ENCODE peak calls at places on chromosome 17, in four cellular contexts. T, U, Z and F are unnamed samples.

GRCh38 chr17:49523706-49524472 is 28.8 kb downstream of the NGFR start:
- DNase-seq in Z (peak; percentile 29), U (no peak), T (peak; percentile 29), F (no peak)

GRCh38 chr17:49862781-49863331 is 15.0 kb upstream of the TAC4 start:
- DNase-seq in Z (no peak), T (no peak), U (peak; percentile 22), F (no peak)

GRCh38 chr17:6843241-6843890 is 11.8 kb upstream of the TEKT1 start:
- DNase-seq in U (peak; percentile 69), T (peak; percentile 30), Z (peak; percentile 80), F (no peak)

GRCh38 chr17:67992541-67993152 is 3.6 kb downstream of the C17orf58 start:
- DNase-seq in Z (peak; percentile 19), T (no peak), U (peak; percentile 5), F (peak; percentile 52)

GRCh38 chr17:9805769-9806168 is 14.4 kb upstream of the DHRS7C start:
- DNase-seq in U (no peak), Z (no peak), T (no peak), F (no peak)

GRCh38 chr17:67015001-67015400 is 29.4 kb upstream of the CACNG1 start:
- DNase-seq in T (no peak), Z (no peak), U (no peak), F (no peak)

GRCh38 chr17:81126281-81127132 is 38.8 kb upstream of the PVALEF start:
- DNase-seq in T (no peak), U (no peak), Z (no peak), F (no peak)

GRCh38 chr17:56723471-56723870 is 110.2 kb downstream of the C17orf67 start:
- DNase-seq in Z (no peak), T (no peak), U (no peak), F (no peak)

GRCh38 chr17:79937435-79937870 is 98.2 kb upstream of the CBX4 start:
- DNase-seq in Z (no peak), U (no peak), T (no peak), F (peak; percentile 43)

GRCh38 chr17:47209499-47209898 is 351 bp downstream of the MYL4 start:
- DNase-seq in U (no peak), Z (no peak), T (no peak), F (no peak)

GRCh38 chr17:29732209-29732608 is 109.5 kb upstream of the CORO6 start:
- DNase-seq in U (no peak), T (no peak), Z (no peak), F (no peak)
- H3K4me3 ChIP-seq in U (no peak overlapping the region), T (no peak overlapping the region), Z (no peak overlapping the region), F (no peak overlapping the region)

GRCh38 chr17:15492186-15492585 is 24.8 kb upstream of the CDRT4 start:
- DNase-seq in T (no peak), U (no peak), Z (no peak), F (no peak)
- H3K27ac ChIP-seq in T (no peak overlapping the region), U (no peak overlapping the region), Z (no peak overlapping the region), F (no peak overlapping the region)

GRCh38 chr17:42072323-42073187 is 22.2 kb upstream of the C17orf113 start:
- DNase-seq in T (no peak), U (no peak), Z (no peak), F (no peak)

GRCh38 chr17:42075789-42076188 is 22.5 kb downstream of the ZNF385C start:
- DNase-seq in Z (no peak), T (no peak), U (no peak), F (no peak)

GRCh38 chr17:42067371-42068180 is 17.2 kb upstream of the C17orf113 start:
- DNase-seq in Z (peak; percentile 50), T (peak; percentile 59), U (peak; percentile 56), F (peak; percentile 59)

GRCh38 chr17:42068979-42069378 is 18.6 kb upstream of the C17orf113 start:
- DNase-seq in Z (no peak), U (no peak), T (no peak), F (no peak)

GRCh38 chr17:42071810-42072209 is 21.4 kb upstream of the C17orf113 start:
- DNase-seq in U (no peak), T (no peak), Z (no peak), F (no peak)
- H3K4me3 ChIP-seq in U (peak overlapping the region; percentile 30), T (peak overlapping the region; percentile 30), Z (no peak overlapping the region), F (no peak overlapping the region)

GRCh38 chr17:75681289-75681688 is 14.2 kb downstream of the SAP30BP start:
- DNase-seq in T (no peak), Z (no peak), U (peak; percentile 12), F (no peak)

GRCh38 chr17:75680431-75680830 is 13.3 kb downstream of the SAP30BP start:
- DNase-seq in T (no peak), Z (no peak), U (no peak), F (peak; percentile 1)

GRCh38 chr17:75676461-75676860 is 9.3 kb downstream of the SAP30BP start:
- DNase-seq in Z (no peak), U (no peak), T (no peak), F (no peak)

GRCh38 chr17:75683467-75684041 is 16.4 kb downstream of the SAP30BP start:
- DNase-seq in Z (no peak), T (no peak), U (peak; percentile 44), F (no peak)

DNA sequence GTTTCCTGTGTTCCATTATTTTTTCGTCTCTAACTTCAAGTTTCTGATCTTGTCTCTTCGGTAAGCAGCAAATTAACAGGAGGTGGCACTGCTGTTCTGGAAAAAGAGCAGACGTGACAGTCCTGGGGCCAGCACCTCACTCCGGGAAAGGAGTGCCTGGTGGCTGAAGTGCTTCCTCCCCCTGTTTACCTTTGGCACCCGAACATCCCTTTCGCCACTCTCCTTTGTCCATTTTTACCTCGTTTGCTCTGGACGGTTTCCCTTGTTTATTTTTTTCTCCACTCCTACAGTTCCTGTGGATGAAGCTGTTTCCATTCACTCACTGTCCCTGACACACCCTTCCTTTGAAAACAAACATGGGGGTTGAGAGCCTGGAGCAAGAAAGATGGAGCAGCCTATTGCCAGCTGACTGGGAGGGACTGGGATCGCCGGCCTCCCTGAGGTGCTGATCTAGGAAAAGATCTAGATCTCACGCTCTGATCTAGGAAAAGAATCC is 12.6 kb downstream of the SAP30BP start:
- DNase-seq in Z (no peak), T (no peak), U (peak; percentile 31), F (peak; percentile 56)
- H3K27ac ChIP-seq in Z (no peak overlapping the region), T (no peak overlapping the region), U (no peak overlapping the region), F (peak overlapping the region; percentile 14)

GRCh38 chr17:58530655-58531054 is 16.2 kb upstream of the MTMR4 start:
- DNase-seq in Z (no peak), T (no peak), U (no peak), F (no peak)

GRCh38 chr17:58533616-58534188 is 19.3 kb upstream of the MTMR4 start:
- DNase-seq in U (no peak), T (no peak), Z (no peak), F (no peak)

GRCh38 chr17:58531122-58531521 is 16.7 kb upstream of the MTMR4 start:
- DNase-seq in U (no peak), T (no peak), Z (no peak), F (no peak)

GRCh38 chr17:58532555-58532951 is 18.1 kb upstream of the MTMR4 start:
- DNase-seq in U (no peak), Z (no peak), T (no peak), F (no peak)

DNA sequence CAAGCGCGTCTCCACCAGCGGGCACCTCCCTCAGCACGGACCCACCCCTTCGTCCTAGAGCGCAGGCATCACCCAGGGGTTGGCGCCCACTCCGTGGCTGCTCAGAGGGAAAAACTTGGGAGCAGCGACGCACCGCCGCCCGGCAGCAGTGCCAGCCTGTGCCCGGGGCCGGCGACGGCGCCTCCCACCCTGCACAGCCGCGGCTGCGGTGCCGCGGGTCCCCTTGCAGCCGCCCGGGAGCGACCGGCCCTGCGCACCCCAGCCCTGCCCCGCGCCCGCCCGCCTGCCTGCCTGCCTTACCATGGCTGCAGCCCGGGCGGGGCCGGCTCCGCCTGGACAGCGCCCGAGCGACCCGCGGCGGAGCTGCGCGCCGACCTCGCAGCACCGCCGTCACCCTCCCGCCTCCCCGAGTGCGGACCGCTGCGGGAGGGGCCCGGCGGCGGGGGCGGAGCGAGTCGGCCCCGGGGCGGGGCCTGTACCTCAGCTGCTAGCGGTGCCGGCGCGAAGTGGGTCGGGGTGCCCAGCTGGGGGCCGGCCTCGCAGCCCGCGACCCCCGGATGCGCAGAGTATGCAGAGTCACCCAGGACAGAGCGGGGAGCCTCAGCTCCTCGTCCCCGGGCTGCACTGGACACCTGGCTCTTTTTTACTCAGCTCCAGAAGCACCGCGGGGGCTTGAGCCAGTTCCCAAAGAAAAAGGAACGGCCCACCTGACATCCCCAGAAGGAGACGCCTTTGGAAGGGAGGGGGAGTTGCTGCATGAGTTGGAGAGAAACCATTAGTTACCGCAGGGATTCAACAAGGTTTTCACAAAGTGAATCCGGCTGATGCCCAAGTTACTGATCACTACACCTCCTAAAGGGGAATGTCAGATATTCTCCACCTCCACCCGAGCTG is 17.5 kb upstream of the MTMR4 start:
- DNase-seq in Z (peak; percentile 67), T (peak; percentile 55), U (peak; percentile 55), F (peak; percentile 75)
- H3K4me3 ChIP-seq in Z (peak overlapping the region; percentile 54), T (peak overlapping the region; percentile 50), U (peak overlapping the region; percentile 61), F (peak overlapping the region; percentile 68)

DNA sequence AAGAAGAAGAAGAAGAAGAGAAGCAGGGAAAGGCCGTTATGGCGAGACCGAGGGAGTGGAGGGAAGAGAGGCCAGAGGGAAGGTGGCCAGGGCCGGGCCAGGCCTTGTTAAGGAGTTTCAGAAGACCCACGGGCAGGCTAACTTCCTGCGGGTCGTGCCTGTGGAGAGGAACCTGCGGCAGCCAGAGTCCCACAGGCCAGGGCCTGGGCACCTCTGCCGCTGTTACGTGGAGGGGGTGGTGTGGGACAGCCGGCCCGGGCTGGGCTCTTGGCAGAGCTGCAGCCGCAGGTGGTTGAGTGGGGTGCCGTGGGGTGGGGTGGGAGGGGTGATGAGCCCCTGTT is 5.5 kb downstream of the WDR81 start:
- DNase-seq in T (no peak), Z (no peak), U (no peak), F (no peak)
- H3K27ac ChIP-seq in T (no peak overlapping the region), Z (no peak overlapping the region), U (no peak overlapping the region), F (peak overlapping the region; percentile 24)

DNA sequence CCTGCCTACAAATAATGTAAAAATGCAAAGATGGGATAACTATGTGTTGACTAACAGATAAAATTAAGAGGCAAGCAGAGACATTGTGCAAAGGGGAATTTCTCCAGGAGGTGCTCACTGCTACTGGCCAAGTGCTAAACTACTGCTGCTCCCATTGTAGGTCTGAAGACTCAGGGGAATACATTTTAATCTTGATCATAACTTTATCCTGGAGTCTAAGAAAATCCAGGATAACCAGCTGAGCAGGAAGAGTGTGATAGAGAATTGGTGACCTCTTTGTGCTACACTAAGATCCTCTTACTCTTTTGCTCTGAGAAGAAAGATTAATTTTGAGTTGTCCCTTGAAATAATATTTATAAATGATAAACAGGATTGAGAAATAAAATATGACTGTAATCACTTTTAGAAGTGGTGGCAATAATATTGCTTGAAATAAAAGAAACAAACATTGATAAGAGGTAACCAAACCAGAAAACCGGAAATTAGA is 5.9 kb downstream of the RNF43 start:
- DNase-seq in T (no peak), Z (no peak), U (peak; percentile 49), F (no peak)
- H3K4me3 ChIP-seq in T (no peak overlapping the region), Z (no peak overlapping the region), U (no peak overlapping the region), F (no peak overlapping the region)